ENCODE peak calls at places on chromosomes 13 and 19, in ten cellular contexts. K is left lung, T is stomach, A is mammary epithelial cell, E is psoas muscle, O is thoracic aorta, J is left ventricle myocardium inferior, C is right lobe of liver, P is tibial nerve, X is neural progenitor cell. G is an unnamed sample. For H3K4me1 and H3K9me3, the result is how much of the 10 kb centered on the place peaks cover.

GRCh38 chr13:33740134-33740538 is 77.8 kb upstream of the RFC3 start:
- DNase-seq in T (no peak), O (no peak), J (no peak), K (no peak), E (no peak), X (no peak), P (no peak), C (no peak), A (peak), G (no peak)

GRCh38 chr13:50319603-50320296 is 304.5 kb downstream of the KCNRG start:
- DNase-seq in O (no peak), K (no peak), E (no peak), C (no peak), T (no peak), X (no peak), J (no peak), P (no peak), A (peak), G (no peak)

GRCh38 chr19:13831560-13832056 is 36.4 kb downstream of the ZSWIM4 start:
- DNase-seq in K (no peak), E (no peak), T (no peak), O (no peak), C (no peak), X (no peak), A (peak), J (no peak), P (no peak), G (no peak)

GRCh38 chr13:89169951-89170350 is 1498.8 kb downstream of the SLITRK5 start:
- DNase-seq in P (no peak), A (no peak), E (no peak), X (no peak), J (no peak), K (no peak), C (no peak), O (no peak), T (no peak), G (no peak)

GRCh38 chr13:63944896-63945295 is 2529.2 kb upstream of the PCDH20 start:
- DNase-seq in E (no peak), K (no peak), A (no peak), C (no peak), P (no peak), X (no peak), O (no peak), T (no peak), J (no peak), G (peak)

GRCh38 chr19:46678110-46678732 is 17.2 kb upstream of the DACT3 start:
- DNase-seq in O (no peak), E (no peak), C (no peak), T (peak), A (no peak), J (no peak), P (no peak), K (no peak), X (peak), G (peak)

GRCh38 chr19:280541-281007 is 10.6 kb downstream of the PLPP2 start:
- DNase-seq in K (no peak), X (peak), O (no peak), T (no peak), C (no peak), E (no peak), P (no peak), J (no peak), A (no peak), G (no peak)

GRCh38 chr13:45718063-45718462 is 15.9 kb downstream of the CBY2 start:
- DNase-seq in A (peak), J (no peak), E (no peak), C (no peak), P (no peak), K (no peak), O (no peak), T (no peak), X (peak), G (no peak)

GRCh38 chr13:50690020-50690419 is 153.5 kb downstream of the DLEU7 start:
- DNase-seq in E (no peak), X (peak), P (no peak), A (no peak), C (no peak), J (no peak), O (no peak), T (no peak), K (no peak), G (no peak)

GRCh38 chr13:25608181-25608580 is 236.4 kb downstream of the ATP8A2 start:
- DNase-seq in J (no peak), K (no peak), T (no peak), P (no peak), O (no peak), A (no peak), X (no peak), C (no peak), E (no peak), G (no peak)

GRCh38 chr13:31797154-31797775 is 57.9 kb downstream of the RXFP2 start:
- DNase-seq in O (no peak), C (no peak), E (no peak), J (no peak), A (peak), T (no peak), P (no peak), K (no peak), X (peak), G (no peak)

GRCh38 chr13:23510979-23511735 is 59.1 kb upstream of the TNFRSF19 start:
- DNase-seq in O (no peak), P (no peak), K (no peak), C (no peak), T (no peak), A (peak), X (peak), E (no peak), J (no peak), G (peak)

GRCh38 chr13:59424661-59425060 is 739.1 kb downstream of the DIAPH3 start:
- DNase-seq in J (no peak), X (no peak), P (no peak), A (no peak), T (no peak), E (no peak), O (no peak), C (no peak), K (no peak), G (no peak)

GRCh38 chr13:35552172-35552844 is 75.8 kb upstream of the MAB21L1 start:
- DNase-seq in K (no peak), X (no peak), T (no peak), E (no peak), P (no peak), O (no peak), C (no peak), A (peak), J (no peak), G (no peak)

GRCh38 chr13:78054152-78054551 is 135.5 kb upstream of the EDNRB start:
- DNase-seq in E (no peak), A (no peak), X (no peak), C (no peak), K (no peak), J (no peak), P (no peak), T (no peak), O (no peak), G (no peak)

GRCh38 chr13:23427342-23428182 is 5.9 kb downstream of the SACS start:
- DNase-seq in J (no peak), C (no peak), P (no peak), T (peak), E (no peak), X (no peak), A (peak), O (peak), K (no peak), G (no peak)

GRCh38 chr19:13652810-13653590 is 111.3 kb upstream of the MRI1 start:
- DNase-seq in E (no peak), A (no peak), T (no peak), K (no peak), C (no peak), P (no peak), J (no peak), O (no peak), X (no peak), G (no peak)

GRCh38 chr19:6531163-6531955 is 533 bp downstream of the TNFSF9 start:
- DNase-seq in X (no peak), K (no peak), P (no peak), T (no peak), O (no peak), J (no peak), E (no peak), A (no peak), C (no peak), G (no peak)

GRCh38 chr19:58397533-58398037 is 2.1 kb downstream of the RNF225 start:
- DNase-seq in C (no peak), O (no peak), K (no peak), E (no peak), T (no peak), A (no peak), J (no peak), X (no peak), P (no peak), G (no peak)

GRCh38 chr19:47609885-47610545 is 1.1 kb downstream of the BICRA start:
- DNase-seq in K (peak), E (peak), A (peak), O (no peak), X (peak), P (no peak), C (peak), J (peak), T (peak), G (peak)

GRCh38 chr19:37979547-37980082 is 72.6 kb downstream of the SIPA1L3 start:
- DNase-seq in A (peak), J (no peak), O (no peak), E (no peak), X (no peak), P (no peak), K (no peak), T (peak), C (no peak), G (no peak)

GRCh38 chr13:29527511-29527910 is 68.0 kb downstream of the SLC7A1 start:
- DNase-seq in J (no peak), O (no peak), P (no peak), K (no peak), C (no peak), T (no peak), A (no peak), E (no peak), X (no peak), G (no peak)

GRCh38 chr13:94050039-94050438 is 429.4 kb downstream of the DCT start:
- DNase-seq in K (no peak), X (no peak), A (no peak), E (no peak), O (no peak), T (no peak), C (no peak), P (no peak), J (no peak), G (no peak)

GRCh38 chr19:23437901-23438300 is 42.6 kb upstream of the ZNF91 start:
- DNase-seq in J (no peak), K (no peak), X (no peak), P (no peak), E (no peak), A (no peak), C (no peak), O (no peak), T (no peak), G (peak)

GRCh38 chr13:102033719-102034446 is 368.0 kb downstream of the FGF14 start:
- DNase-seq in C (no peak), A (no peak), J (no peak), O (no peak), X (peak), T (no peak), P (no peak), E (no peak), K (no peak), G (peak)

GRCh38 chr13:22770891-22771290 is 409.9 kb upstream of the SGCG start:
- DNase-seq in T (no peak), P (no peak), E (no peak), O (no peak), J (no peak), C (no peak), K (no peak), X (no peak), A (no peak), G (no peak)

GRCh38 chr13:76012091-76012721 is 376.1 kb downstream of the LMO7 start:
- DNase-seq in T (no peak), P (no peak), X (no peak), K (no peak), E (no peak), A (no peak), J (no peak), O (no peak), C (no peak), G (no peak)

GRCh38 chr13:50521191-50521590 is 322.3 kb downstream of the DLEU7 start:
- DNase-seq in A (no peak), X (no peak), J (no peak), T (no peak), C (no peak), K (no peak), E (no peak), P (no peak), O (no peak), G (no peak)

GRCh38 chr13:100235311-100235901 is 146.5 kb downstream of the PCCA start:
- DNase-seq in A (peak), O (no peak), K (no peak), C (no peak), P (no peak), T (no peak), X (peak), E (no peak), J (no peak), G (peak)

GRCh38 chr19:34351382-34351802 is 13.6 kb upstream of the GPI start:
- DNase-seq in O (no peak), C (peak), P (no peak), A (no peak), T (peak), E (no peak), K (no peak), J (no peak), X (no peak), G (no peak)

GRCh38 chr19:10602330-10603083 is 15.4 kb upstream of the AP1M2 start:
- DNase-seq in J (peak), K (peak), E (peak), P (peak), O (peak), X (peak), T (peak), C (peak), A (peak), G (peak)

GRCh38 chr19:3508771-3509535 is 2.8 kb downstream of the FZR1 start:
- DNase-seq in P (no peak), T (no peak), E (no peak), X (no peak), A (no peak), J (no peak), C (no peak), K (no peak), O (no peak), G (no peak)

GRCh38 chr13:40470665-40471064 is 195.8 kb downstream of the FOXO1 start:
- DNase-seq in C (no peak), K (no peak), A (no peak), J (no peak), T (no peak), E (peak), P (peak), O (peak), X (no peak), G (no peak)

GRCh38 chr19:33641956-33642498 is 20.3 kb downstream of the CHST8 start:
- DNase-seq in P (no peak), C (no peak), A (no peak), T (no peak), J (no peak), E (no peak), K (no peak), O (no peak), X (no peak), G (no peak)

GRCh38 chr13:111005808-111006494 is 91.1 kb upstream of the ANKRD10 start:
- DNase-seq in K (no peak), O (peak), J (peak), A (no peak), C (no peak), T (peak), E (peak), P (no peak), X (no peak), G (no peak)

DNA sequence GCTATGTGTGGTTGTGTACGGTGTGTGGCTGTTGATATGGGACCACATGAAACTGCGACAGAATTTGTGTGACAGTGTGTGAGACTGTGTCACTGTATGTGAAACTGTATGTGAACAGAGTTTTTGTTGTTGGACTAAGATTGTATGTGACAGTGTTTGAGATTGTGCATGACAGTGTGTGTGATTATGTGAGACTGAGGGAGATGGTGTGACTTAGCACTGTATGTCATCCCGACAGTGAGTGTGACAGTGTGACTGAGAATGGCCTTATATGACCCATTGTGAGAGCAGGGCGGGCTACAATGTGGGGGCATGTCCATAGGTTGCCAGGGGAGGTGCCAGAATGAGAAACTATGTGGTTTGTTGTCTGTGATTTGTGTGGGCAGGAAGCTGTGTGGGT is 930 bp downstream of the ZNF583 start:
- DNase-seq in E (no peak), K (no peak), C (no peak), P (no peak), T (no peak), A (no peak), O (no peak), J (no peak), X (no peak), G (no peak)
- H3K4me3 ChIP-seq in E (peak), K (no peak), C (peak), P (no peak), T (peak), A (no peak), O (peak), J (peak), X (peak), G (peak)

DNA sequence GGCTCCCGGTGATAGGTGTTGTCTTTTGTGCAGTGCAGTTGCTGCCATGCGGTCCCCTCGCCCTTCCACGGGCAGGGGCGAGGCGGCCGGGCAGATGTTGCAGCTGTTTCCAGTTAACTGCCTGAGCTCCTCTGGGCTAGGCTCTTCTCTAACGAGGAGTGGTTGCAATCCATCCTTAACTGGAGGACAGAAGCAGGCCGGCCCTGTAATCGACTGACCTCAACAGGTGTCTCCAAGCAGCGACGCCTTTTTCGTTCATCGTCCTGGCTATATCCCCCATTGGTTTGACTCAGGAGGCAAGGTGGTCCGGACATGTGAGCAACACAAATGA is 1.9 kb upstream of the TSC22D1 start:
- DNase-seq in J (no peak), K (no peak), E (no peak), X (no peak), T (peak), P (no peak), A (no peak), C (no peak), O (no peak), G (no peak)
- H3K4me1 ChIP-seq in J (half or more), K (under half), E (under half), X (under half), T (under half), P (under half), A (under half), C (under half), O (under half), G (under half)

DNA sequence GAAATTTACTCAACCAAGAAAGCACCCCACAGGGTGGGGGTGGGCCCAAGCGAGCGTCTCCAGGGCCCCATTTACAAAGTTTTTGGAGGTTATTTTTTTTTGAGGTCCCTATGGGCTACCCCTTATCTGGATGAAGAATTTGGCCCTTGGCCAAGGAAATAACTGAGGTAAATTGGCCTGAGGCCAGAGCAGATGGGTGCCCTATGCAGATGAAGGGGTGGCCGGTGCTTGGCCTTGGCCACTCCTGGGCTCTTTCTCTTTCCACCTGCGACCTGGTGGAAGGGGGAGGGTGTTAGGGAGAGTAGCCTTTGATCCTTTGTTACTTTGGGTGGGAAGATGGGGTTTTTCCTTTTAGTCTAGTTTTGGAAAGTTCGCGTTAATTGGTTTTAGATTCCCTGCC is 15.5 kb downstream of the ZNF701 start:
- DNase-seq in O (no peak), X (no peak), A (no peak), E (no peak), J (no peak), P (no peak), T (no peak), K (no peak), C (no peak), G (no peak)
- H3K9me3 ChIP-seq in O (under half), X (under half), A (under half), E (under half), J (under half), P (half or more), T (under half), K (under half), C (under half), G (under half)

GRCh38 chr19:48962849-48963165 is 2.3 kb upstream of the FTL start:
- DNase-seq in T (no peak), C (no peak), A (no peak), P (no peak), K (no peak), X (no peak), J (no peak), O (no peak), E (no peak), G (no peak)

GRCh38 chr19:48962029-48962848 is 2.9 kb upstream of the FTL start:
- DNase-seq in E (peak), A (no peak), T (peak), J (peak), O (no peak), K (peak), P (no peak), X (no peak), C (peak), G (no peak)

GRCh38 chr19:48965033-48965805 is at the start of gene FTL:
- DNase-seq in K (peak), T (peak), P (peak), J (peak), C (peak), A (peak), X (peak), O (peak), E (peak), G (peak)

GRCh38 chr19:48964205-48965032 is 690 bp upstream of the FTL start:
- DNase-seq in P (no peak), O (no peak), E (no peak), X (peak), C (peak), A (no peak), K (no peak), J (peak), T (peak), G (no peak)

DNA sequence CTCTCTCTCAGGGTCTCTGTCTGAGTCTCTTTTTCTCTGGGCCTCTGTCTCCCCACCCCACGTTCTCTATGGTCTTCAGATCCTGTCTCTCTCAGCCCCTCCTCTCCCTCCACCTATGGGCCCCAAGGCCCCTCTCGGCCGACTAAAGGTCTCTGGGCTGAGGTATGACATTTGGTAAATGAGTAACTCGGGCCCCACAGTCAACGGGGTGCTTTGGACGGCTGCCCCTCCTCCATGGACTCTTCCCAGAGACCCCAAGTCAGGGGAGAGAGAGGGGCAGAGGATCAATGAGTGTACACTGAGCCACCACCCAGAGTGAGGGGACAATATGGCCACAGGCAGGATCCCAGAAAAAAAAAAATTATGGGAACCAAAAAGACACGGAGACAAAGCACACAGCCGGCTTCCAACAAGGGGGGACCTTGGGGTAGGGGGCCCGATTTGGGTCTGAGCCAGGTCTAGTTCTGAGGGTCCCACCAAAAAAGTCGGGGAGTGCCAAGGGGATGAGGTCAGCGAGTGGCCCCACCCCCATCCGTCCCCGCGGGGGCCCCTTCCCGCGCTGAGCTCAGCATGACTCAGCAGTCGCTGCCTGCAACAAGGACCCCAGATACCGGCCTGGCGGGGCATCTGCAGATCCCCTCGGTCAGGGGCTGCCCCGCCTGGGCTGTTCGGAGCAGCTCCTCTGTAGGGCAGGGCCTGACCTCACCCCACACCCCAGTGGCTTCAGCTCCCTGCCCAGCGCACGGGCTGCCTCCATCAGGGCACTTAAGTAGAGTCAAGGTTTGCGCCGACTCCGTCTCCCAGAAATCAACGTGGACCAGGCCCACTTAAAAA is 1.5 kb upstream of the FTL start:
- DNase-seq in K (peak), A (no peak), J (peak), C (peak), E (peak), O (peak), P (peak), T (peak), X (peak), G (peak)
- H3K4me3 ChIP-seq in K (no peak), A (no peak), J (peak), C (peak), E (peak), O (peak), P (peak), T (peak), X (peak), G (no peak)